ENCODE peak calls at places on chromosomes 5 and 9, in five cellular contexts. J, N, Q, B and V are unnamed samples.

GRCh38 chr5:19488786-19489185 is 499.2 kb downstream of the CDH18 start:
- DNase-seq in Q (no peak), N (no peak), B (no peak), J (no peak), V (no peak)

GRCh38 chr5:5398046-5398445 is 24.4 kb upstream of the ICE1 start:
- DNase-seq in N (no peak), B (no peak), J (no peak), Q (no peak), V (no peak)

GRCh38 chr9:21682981-21683380 is 119.5 kb upstream of the MTAP start:
- DNase-seq in J (no peak), N (no peak), Q (no peak), B (no peak), V (no peak)

GRCh38 chr9:37949576-37949975 is 45.6 kb upstream of the SLC25A51 start:
- DNase-seq in N (no peak), J (no peak), B (no peak), Q (no peak), V (no peak)

GRCh38 chr5:133885566-133885965 is 82.9 kb downstream of the C5orf15 start:
- DNase-seq in Q (no peak), B (no peak), J (no peak), N (no peak), V (no peak)

GRCh38 chr9:37534412-37534811 is 41.8 kb downstream of the FBXO10 start:
- DNase-seq in B (no peak), Q (no peak), N (peak; percentile 41), J (no peak), V (no peak)

GRCh38 chr5:168946363-168946762 is 354.6 kb downstream of the SLIT3 start:
- DNase-seq in J (no peak), Q (peak; percentile 25), N (no peak), B (no peak), V (no peak)

GRCh38 chr9:133258061-133259015 is 16.7 kb downstream of the ABO start:
- DNase-seq in J (peak; percentile 65), B (no peak), N (no peak), Q (no peak), V (no peak)

GRCh38 chr5:122424211-122424610 is 112.2 kb downstream of the SNCAIP start:
- DNase-seq in N (no peak), J (no peak), Q (no peak), B (no peak), V (peak; percentile 50)

GRCh38 chr5:32004404-32004803 is 169.7 kb downstream of the GOLPH3 start:
- DNase-seq in B (no peak), Q (no peak), J (no peak), N (no peak), V (no peak)

GRCh38 chr9:124675261-124676158 is 95.6 kb downstream of the NR6A1 start:
- DNase-seq in B (no peak), Q (peak; percentile 16), N (peak; percentile 20), J (no peak), V (no peak)

GRCh38 chr9:72888032-72888431 is 64.8 kb downstream of the ALDH1A1 start:
- DNase-seq in Q (no peak), B (no peak), J (no peak), N (no peak), V (no peak)

GRCh38 chr9:133351908-133352634 is 4.1 kb downstream of the RPL7A start:
- DNase-seq in N (no peak), Q (peak; percentile 90), J (no peak), B (no peak), V (no peak)

GRCh38 chr5:72194846-72195245 is 87.6 kb downstream of the MAP1B start:
- DNase-seq in B (no peak), N (no peak), Q (no peak), J (no peak), V (no peak)

GRCh38 chr5:1052076-1052475 is 43.5 kb downstream of the NKD2 start:
- DNase-seq in J (no peak), B (no peak), N (no peak), Q (no peak), V (no peak)

GRCh38 chr5:133367413-133367812 is 244.9 kb downstream of the FSTL4 start:
- DNase-seq in Q (no peak), N (no peak), J (peak; percentile 41), B (no peak), V (no peak)

GRCh38 chr5:51679286-51679685 is 296.0 kb downstream of the ISL1 start:
- DNase-seq in B (no peak), N (no peak), Q (no peak), J (no peak), V (no peak)

DNA sequence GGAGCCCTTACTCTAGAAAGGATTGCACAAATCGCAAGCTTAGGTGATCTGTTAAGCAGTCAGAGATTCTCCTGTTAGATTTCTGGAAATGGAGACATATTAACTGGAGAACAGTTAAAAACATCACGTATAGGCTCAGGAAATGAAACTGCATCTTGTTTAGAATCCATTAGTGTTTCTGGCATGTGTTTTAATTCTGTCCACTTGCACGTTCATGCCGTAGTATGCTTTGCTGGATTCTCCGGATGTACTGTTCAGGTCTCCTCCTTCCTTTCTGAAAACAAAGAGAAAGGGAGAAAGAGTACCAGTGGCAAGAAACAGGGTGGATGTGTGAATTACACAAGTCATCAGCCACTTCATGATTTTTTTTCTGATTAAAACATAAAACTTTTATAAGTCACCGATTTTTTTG is 2.5 kb upstream of the RGMB start:
- DNase-seq in B (no peak), N (no peak), Q (no peak), J (no peak), V (no peak)
- TF ChIP-seq POLR2A in B (no peak), N (no peak), Q (no peak), J (no peak), V (no peak)

DNA sequence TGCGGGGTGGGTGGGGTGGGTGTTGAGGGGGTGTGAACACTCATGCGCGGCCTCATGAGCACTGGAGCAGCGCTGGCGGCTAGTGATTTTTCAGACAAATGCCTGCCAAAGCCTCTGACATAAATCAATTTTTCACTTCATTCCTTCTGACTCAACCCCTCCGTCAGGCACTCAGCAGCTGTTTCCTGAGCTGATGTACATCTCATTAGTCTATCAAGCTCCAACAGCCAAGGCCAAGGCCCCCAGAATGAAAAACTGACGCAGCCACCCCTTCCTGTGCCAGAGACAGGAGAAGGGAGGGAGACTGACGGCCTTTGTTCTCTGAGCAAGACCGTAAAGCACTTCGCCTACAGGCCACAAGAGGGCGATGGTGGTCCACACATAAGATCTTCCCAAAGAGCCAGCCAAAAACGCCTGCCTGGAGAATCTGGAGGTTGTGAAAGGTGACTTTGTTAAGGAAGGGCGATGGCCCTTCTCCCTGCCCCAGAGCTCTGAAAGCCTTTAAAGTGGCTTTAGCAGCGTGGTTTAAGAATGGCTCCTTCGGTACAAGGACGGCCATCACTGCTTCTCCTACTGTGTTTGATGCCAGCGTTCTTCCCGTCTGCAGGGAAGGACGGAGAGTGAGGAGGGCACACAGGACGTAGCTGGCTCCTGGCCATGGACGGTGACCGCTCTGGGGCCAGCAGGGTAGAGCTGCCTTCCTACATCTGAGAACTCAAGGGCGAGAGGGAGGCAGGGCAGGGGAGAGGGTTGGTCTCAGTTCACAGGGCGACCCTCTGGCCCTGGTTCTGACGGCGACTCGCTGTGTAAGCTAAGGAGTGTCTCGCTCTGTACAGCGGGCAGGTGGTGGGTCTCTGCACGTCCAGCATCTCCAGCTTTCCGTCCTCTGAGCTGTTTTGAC is 37.1 kb downstream of the ALG2 start:
- DNase-seq in N (peak; percentile 93), J (peak; percentile 91), B (peak; percentile 92), Q (peak; percentile 82), V (peak; percentile 82)
- TF ChIP-seq POLR2A in N (no peak), J (no peak), B (no peak), Q (no peak), V (no peak)

GRCh38 chr9:85940832-85941616 is at the start of gene NAA35:
- DNase-seq in J (peak; percentile 99), B (peak; percentile 99), N (peak; percentile 99), Q (peak; percentile 96), V (peak; percentile 99)
- TF ChIP-seq POLR2A in J (no peak), B (peak; percentile 49), N (no peak), Q (no peak), V (peak; percentile 85)

GRCh38 chr5:170121321-170121720 is 15.6 kb downstream of the FOXI1 start:
- DNase-seq in Q (no peak), J (no peak), B (no peak), N (no peak), V (no peak)

GRCh38 chr5:170115925-170116324 is 10.2 kb downstream of the FOXI1 start:
- DNase-seq in B (no peak), N (no peak), J (no peak), Q (no peak), V (no peak)

GRCh38 chr5:170120576-170120975 is 14.9 kb downstream of the FOXI1 start:
- DNase-seq in B (no peak), J (no peak), N (no peak), Q (no peak), V (no peak)

GRCh38 chr5:170114271-170114670 is 8.6 kb downstream of the FOXI1 start:
- DNase-seq in N (no peak), J (no peak), B (no peak), Q (no peak), V (no peak)

GRCh38 chr5:170117736-170118135 is 12.0 kb downstream of the FOXI1 start:
- DNase-seq in Q (no peak), N (no peak), J (no peak), B (no peak), V (no peak)
- TF ChIP-seq POLR2A in Q (no peak), N (no peak), J (no peak), B (no peak), V (no peak)

GRCh38 chr5:100902406-100903035 is 561 bp downstream of the ST8SIA4 start:
- DNase-seq in Q (peak; percentile 71), B (no peak), J (no peak), N (no peak), V (no peak)

GRCh38 chr5:100905259-100905914 is 2.3 kb upstream of the ST8SIA4 start:
- DNase-seq in B (no peak), N (no peak), Q (peak; percentile 62), J (no peak), V (no peak)

GRCh38 chr5:100901851-100902341 is 1.2 kb downstream of the ST8SIA4 start:
- DNase-seq in J (peak; percentile 77), N (no peak), B (peak; percentile 42), Q (peak; percentile 93), V (no peak)

GRCh38 chr5:100904259-100904822 is 1.3 kb upstream of the ST8SIA4 start:
- DNase-seq in B (peak; percentile 13), Q (peak; percentile 72), J (peak; percentile 75), N (no peak), V (no peak)

DNA sequence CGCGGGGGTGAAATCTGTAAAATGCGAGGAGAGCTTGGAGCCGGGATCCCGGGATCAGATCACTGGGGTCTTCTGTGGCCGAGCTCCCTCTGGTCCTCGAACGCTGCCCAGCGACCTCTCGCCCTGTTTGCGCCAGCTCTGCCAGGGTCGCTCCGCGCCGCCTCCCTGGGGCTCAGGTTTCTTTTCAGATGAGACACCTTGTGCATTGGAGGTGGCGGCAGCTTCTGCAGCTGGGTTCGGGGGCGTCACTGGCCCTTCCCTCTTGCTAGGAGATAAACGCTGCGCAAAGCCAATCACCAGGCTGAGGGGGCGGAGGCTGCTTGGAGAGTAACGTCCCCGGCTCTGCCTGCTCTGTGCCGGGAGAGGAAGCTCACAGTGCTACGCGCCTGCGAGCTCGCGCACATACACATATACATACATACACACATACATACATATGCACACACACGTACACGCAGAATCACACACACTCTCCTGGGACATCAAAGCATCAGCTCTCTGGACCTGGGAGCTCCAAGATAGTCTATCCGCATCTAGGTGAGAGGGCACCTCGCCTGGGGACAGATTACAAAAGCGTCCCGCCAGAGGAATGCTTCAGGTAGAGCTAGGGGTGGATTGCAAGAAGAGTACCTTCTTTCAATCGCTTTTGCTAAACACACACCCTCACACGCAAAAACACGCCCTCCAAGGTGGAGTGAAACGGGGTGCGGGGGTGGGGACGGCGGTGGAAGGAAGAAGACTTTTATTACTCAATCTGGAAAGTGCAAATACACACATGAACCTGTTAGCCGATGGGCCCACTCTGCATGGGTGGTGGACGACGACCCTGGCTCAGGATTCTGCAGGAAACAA is at the start of gene ST8SIA4:
- DNase-seq in N (peak; percentile 44), B (peak; percentile 65), J (peak; percentile 93), Q (peak; percentile 96), V (peak; percentile 36)
- TF ChIP-seq POLR2A in N (peak; percentile 46), B (peak; percentile 46), J (no peak), Q (peak; percentile 91), V (no peak)

GRCh38 chr5:170293273-170293672 is 4.3 kb downstream of the LCP2 start:
- DNase-seq in Q (peak; percentile 100), B (no peak), J (no peak), N (no peak), V (no peak)
- TF ChIP-seq POLR2A in Q (no peak), B (no peak), J (no peak), N (no peak), V (no peak)